ENCODE peak calls at places on chromosomes 3 and 15, in eight cellular contexts. M is MM.1S, Q is GM12865, I is G401, D is ELF-1, T is RWPE2, R is ACHN, Y is bronchial epithelial cell. C is an unnamed sample.

GRCh38 chr3:124429129-124429815 is 301.0 kb upstream of the UMPS start:
- DNase-seq in Q (no peak), Y (peak; percentile 85), M (no peak), I (peak; percentile 48), R (no peak), D (peak; percentile 17), T (no peak), C (peak; percentile 65)

GRCh38 chr15:31254431-31255175 is 72.0 kb upstream of the KLF13 start:
- DNase-seq in Y (no peak), R (no peak), M (no peak), D (no peak), I (no peak), T (peak; percentile 37), Q (peak; percentile 45), C (peak; percentile 86)

GRCh38 chr3:45666729-45667440 is 22.3 kb upstream of the SACM1L start:
- DNase-seq in D (no peak), M (no peak), T (no peak), I (no peak), R (peak; percentile 33), Y (no peak), Q (no peak), C (no peak)

GRCh38 chr3:17040322-17040721 is 155.6 kb downstream of the PLCL2 start:
- DNase-seq in D (no peak), T (no peak), Y (no peak), Q (no peak), R (no peak), I (peak; percentile 96), M (no peak), C (no peak)

GRCh38 chr3:69143605-69144004 is 21.2 kb upstream of the LMOD3 start:
- DNase-seq in M (no peak), T (no peak), Y (peak; percentile 66), D (no peak), Q (no peak), I (no peak), R (no peak), C (peak; percentile 17)

GRCh38 chr15:83310521-83311456 is 26.3 kb upstream of the BNC1 start:
- DNase-seq in T (no peak), D (no peak), R (no peak), Q (no peak), M (peak; percentile 29), Y (peak; percentile 75), I (no peak), C (no peak)

GRCh38 chr3:134427400-134428111 is 53.3 kb upstream of the AMOTL2 start:
- DNase-seq in M (no peak), R (peak; percentile 99), Q (no peak), Y (peak; percentile 99), I (no peak), D (peak; percentile 69), T (peak; percentile 94), C (peak; percentile 90)

GRCh38 chr15:101684384-101684783 is 32.2 kb upstream of the TM2D3 start:
- DNase-seq in I (no peak), T (no peak), D (peak; percentile 14), M (no peak), Y (peak; percentile 100), R (no peak), Q (no peak), C (no peak)

GRCh38 chr3:43394071-43394501 is 107.7 kb downstream of the SNRK start:
- DNase-seq in R (no peak), T (no peak), Y (no peak), I (no peak), Q (no peak), M (no peak), D (no peak), C (no peak)

GRCh38 chr15:50943623-50944022 is 35.1 kb downstream of the AP4E1 start:
- DNase-seq in Y (peak; percentile 61), R (no peak), I (no peak), T (no peak), Q (no peak), D (no peak), M (no peak), C (no peak)

GRCh38 chr15:77554306-77555080 is 78.2 kb downstream of the LINGO1 start:
- DNase-seq in Y (no peak), M (no peak), Q (no peak), R (no peak), D (no peak), T (no peak), I (no peak), C (no peak)

GRCh38 chr15:36544518-36545383 is 34.7 kb upstream of the CDIN1 start:
- DNase-seq in M (no peak), D (peak; percentile 33), T (no peak), R (no peak), Y (no peak), Q (no peak), I (no peak), C (no peak)

GRCh38 chr3:154969366-154969765 is 110.8 kb upstream of the MME start:
- DNase-seq in T (no peak), Q (no peak), D (no peak), M (no peak), Y (no peak), I (no peak), R (no peak), C (no peak)

GRCh38 chr3:133376805-133377204 is 23.1 kb upstream of the BFSP2 start:
- DNase-seq in T (no peak), Y (no peak), I (no peak), M (no peak), D (no peak), Q (peak; percentile 14), R (no peak), C (no peak)

GRCh38 chr3:122679467-122680291 is 960 bp upstream of the PARP14 start:
- DNase-seq in D (peak; percentile 12), T (no peak), M (peak; percentile 19), Q (peak; percentile 43), Y (peak; percentile 17), R (peak; percentile 42), I (no peak), C (peak; percentile 48)

GRCh38 chr15:63708141-63708772 is 111.1 kb downstream of the FBXL22 start:
- DNase-seq in I (no peak), D (no peak), M (no peak), R (no peak), T (no peak), Q (no peak), Y (no peak), C (no peak)

GRCh38 chr3:53729130-53729529 is 117.1 kb downstream of the CHDH start:
- DNase-seq in Q (no peak), Y (no peak), T (no peak), D (no peak), M (no peak), R (no peak), I (no peak), C (no peak)

GRCh38 chr15:39156636-39157255 is 424.1 kb upstream of the THBS1 start:
- DNase-seq in D (no peak), T (no peak), Q (no peak), I (no peak), R (no peak), M (no peak), Y (no peak), C (no peak)

GRCh38 chr3:186035277-186035676 is 73.6 kb downstream of the ETV5 start:
- DNase-seq in Q (no peak), R (no peak), I (no peak), M (no peak), Y (peak; percentile 58), T (no peak), D (no peak), C (no peak)

GRCh38 chr15:41891226-41891625 is 2.6 kb downstream of the SPTBN5 start:
- DNase-seq in R (no peak), I (no peak), T (no peak), M (no peak), Y (no peak), Q (no peak), D (peak; percentile 45), C (no peak)

GRCh38 chr3:11362600-11362999 is 90.4 kb downstream of the ATG7 start:
- DNase-seq in D (no peak), R (no peak), I (no peak), M (no peak), Y (no peak), T (no peak), Q (no peak), C (no peak)

C was measured in LoVo.